ENCODE peak calls at places on chromosomes 2 and 18, in eight cellular contexts. B is GM12878, Q is body of pancreas, N is breast epithelium, F is ovary, S is IMR-90, J is prostate gland, C is spleen. T is an unnamed sample.
A peak's percentile ranks its signal among the peaks of the same experiment; 100 is the strongest.

GRCh38 chr18:55510809-55511208 is 77.2 kb downstream of the TCF4 start:
- DNase-seq in B (no peak), Q (no peak), N (no peak), F (no peak), S (peak; percentile 92), J (no peak), C (no peak), T (no peak)

GRCh38 chr2:234249873-234250272 is 199.4 kb downstream of the SPP2 start:
- DNase-seq in B (no peak), Q (no peak), N (peak; percentile 83), F (no peak), S (peak; percentile 48), J (peak; percentile 56), C (no peak), T (no peak)

GRCh38 chr2:218008060-218009040 is 5.6 kb upstream of the TNS1 start:
- DNase-seq in B (no peak), Q (no peak), N (no peak), F (no peak), S (peak; percentile 79), J (no peak), C (no peak), T (no peak)

GRCh38 chr2:46445561-46445960 is 33.8 kb upstream of the TMEM247 start:
- DNase-seq in B (no peak), Q (no peak), N (no peak), F (no peak), S (no peak), J (no peak), C (no peak), T (no peak)

GRCh38 chr2:103008586-103008985 is 246.8 kb downstream of the TMEM182 start:
- DNase-seq in B (no peak), Q (no peak), N (no peak), F (no peak), S (no peak), J (no peak), C (no peak), T (no peak)

GRCh38 chr2:20488782-20489181 is 41.9 kb downstream of the RHOB start:
- DNase-seq in B (no peak), Q (no peak), N (no peak), F (no peak), S (no peak), J (no peak), C (no peak), T (no peak)

GRCh38 chr2:14756981-14757657 is 124.6 kb downstream of the LRATD1 start:
- DNase-seq in B (no peak), Q (no peak), N (no peak), F (no peak), S (peak; percentile 85), J (no peak), C (no peak), T (no peak)

GRCh38 chr2:43220229-43220981 is 6.0 kb downstream of the ZFP36L2 start:
- DNase-seq in B (no peak), Q (no peak), N (no peak), F (no peak), S (peak; percentile 42), J (no peak), C (peak; percentile 23), T (no peak)

GRCh38 chr2:233273120-233273519 is 21.6 kb downstream of the ATG16L1 start:
- DNase-seq in B (no peak), Q (no peak), N (no peak), F (no peak), S (no peak), J (no peak), C (no peak), T (peak; percentile 8)

GRCh38 chr2:8761529-8762164 is 75.8 kb downstream of the KIDINS220 start:
- DNase-seq in B (peak; percentile 35), Q (no peak), N (no peak), F (no peak), S (peak; percentile 60), J (no peak), C (no peak), T (no peak)

GRCh38 chr2:86284401-86284841 is 53.0 kb downstream of the REEP1 start:
- DNase-seq in B (no peak), Q (peak; percentile 46), N (no peak), F (no peak), S (no peak), J (no peak), C (no peak), T (no peak)
- H3K27ac ChIP-seq in B (no peak overlapping the region), Q (no peak overlapping the region), N (no peak overlapping the region), F (no peak overlapping the region), S (no peak overlapping the region), J (no peak overlapping the region), C (peak overlapping the region; percentile 29), T (no peak overlapping the region)

GRCh38 chr2:177165731-177166711 is 46.6 kb upstream of the HNRNPA3 start:
- DNase-seq in B (peak; percentile 81), Q (no peak), N (no peak), F (peak; percentile 36), S (peak; percentile 40), J (no peak), C (no peak), T (peak; percentile 54)
- H3K4me1 ChIP-seq in B (peaks cover 28% of the 10 kb centered on the region), Q (peaks cover 27% of the 10 kb centered on the region), N (no peaks in the 10 kb centered on the region), F (peaks cover 3% of the 10 kb centered on the region), S (peaks cover 16% of the 10 kb centered on the region), J (no peaks in the 10 kb centered on the region), C (peaks cover 35% of the 10 kb centered on the region), T (no peaks in the 10 kb centered on the region)

GRCh38 chr2:112273349-112273748 is 2.0 kb upstream of the ZC3H6 start:
- DNase-seq in B (no peak), Q (no peak), N (no peak), F (no peak), S (no peak), J (no peak), C (no peak), T (no peak)

GRCh38 chr2:112276954-112277353 is 1.6 kb downstream of the ZC3H6 start:
- DNase-seq in B (no peak), Q (no peak), N (no peak), F (no peak), S (no peak), J (no peak), C (no peak), T (no peak)

GRCh38 chr2:112277591-112278220 is 2.3 kb downstream of the ZC3H6 start:
- DNase-seq in B (no peak), Q (no peak), N (no peak), F (no peak), S (no peak), J (no peak), C (no peak), T (no peak)

GRCh38 chr2:112275314-112275886 is at the start of gene ZC3H6:
- DNase-seq in B (peak; percentile 85), Q (peak; percentile 99), N (peak; percentile 98), F (peak; percentile 100), S (peak; percentile 98), J (peak; percentile 98), C (peak; percentile 100), T (peak; percentile 99)

DNA sequence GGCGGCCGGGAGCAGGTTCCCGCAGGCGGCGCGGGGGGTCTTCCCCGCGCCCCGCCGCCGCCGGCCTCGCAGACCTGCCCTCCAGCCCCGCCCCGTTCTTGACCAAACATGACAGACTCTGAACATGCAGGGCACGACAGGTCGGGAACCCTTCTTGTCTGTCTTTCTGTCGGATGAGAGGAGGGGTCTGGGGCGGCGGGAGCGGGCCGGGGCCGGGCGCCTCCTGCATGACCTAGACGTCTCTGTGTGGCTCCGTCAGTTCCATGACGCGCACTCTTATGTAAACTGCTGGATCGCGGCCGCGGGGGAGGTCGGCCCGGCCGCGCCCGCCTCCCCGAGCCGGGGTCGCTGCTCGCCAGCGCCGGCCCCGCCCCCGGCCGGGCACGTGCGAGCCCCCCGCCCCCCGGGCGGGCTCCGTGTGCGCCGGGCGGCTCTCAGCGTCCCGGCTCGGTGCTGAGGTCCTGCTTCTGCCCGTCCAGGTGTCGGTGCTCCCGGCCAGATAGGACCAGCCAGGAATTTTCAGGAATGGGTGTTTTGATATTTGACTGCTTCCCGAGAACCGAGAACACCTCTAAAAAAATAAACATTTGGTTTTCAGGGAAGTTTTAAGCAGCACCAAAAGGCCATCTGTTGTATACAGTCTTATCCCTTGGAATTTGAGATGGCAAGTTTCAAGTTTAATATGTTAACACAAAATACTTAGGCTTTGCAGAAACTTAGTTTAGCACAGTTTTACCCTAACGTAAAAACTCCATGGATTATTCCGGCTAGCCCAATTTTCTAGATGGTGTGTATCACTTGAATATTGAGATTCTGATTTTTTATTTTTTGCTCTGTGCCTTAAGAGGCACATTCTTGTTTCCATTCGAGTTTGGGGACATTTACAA is 733 bp downstream of the ZC3H6 start:
- DNase-seq in B (no peak), Q (peak; percentile 92), N (peak; percentile 83), F (peak; percentile 93), S (peak; percentile 87), J (peak; percentile 86), C (peak; percentile 94), T (peak; percentile 86)
- TF ChIP-seq POLR2A in B (peak; percentile 57), Q (peak; percentile 86), N (peak; percentile 18), F (peak; percentile 48), S (peak; percentile 65), J (peak; percentile 80), C (peak; percentile 87), T (peak; percentile 41)

DNA sequence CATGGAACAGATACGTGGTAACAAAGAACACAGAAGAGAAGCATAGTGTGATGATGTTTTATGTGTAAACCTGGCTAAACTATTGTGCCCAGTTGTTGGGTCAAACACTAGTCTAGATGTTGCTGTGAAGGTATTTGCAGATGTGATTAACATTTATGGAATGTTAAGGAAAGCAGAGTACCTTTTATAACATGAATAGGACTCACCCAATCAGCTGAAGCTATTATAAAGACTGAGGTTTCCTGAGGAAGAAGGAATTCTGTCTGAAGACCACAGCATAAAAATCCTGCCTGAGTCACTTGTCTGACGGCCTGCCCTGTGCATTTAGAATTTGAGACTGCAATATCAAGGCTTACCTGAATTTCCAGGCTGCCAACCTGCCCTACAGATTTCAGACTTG is 253.1 kb downstream of the DYM start:
- DNase-seq in B (no peak), Q (no peak), N (no peak), F (no peak), S (peak; percentile 54), J (no peak), C (no peak), T (no peak)
- H3K27ac ChIP-seq in B (no peak overlapping the region), Q (no peak overlapping the region), N (no peak overlapping the region), F (no peak overlapping the region), S (no peak overlapping the region), J (no peak overlapping the region), C (no peak overlapping the region), T (no peak overlapping the region)

GRCh38 chr2:240451791-240452470 is 16.5 kb downstream of the GPC1 start:
- DNase-seq in B (no peak), Q (no peak), N (no peak), F (no peak), S (no peak), J (no peak), C (peak; percentile 62), T (no peak)
- H3K4me1 ChIP-seq in B (no peaks in the 10 kb centered on the region), Q (peaks cover 31% of the 10 kb centered on the region), N (peaks cover 13% of the 10 kb centered on the region), F (peaks cover 19% of the 10 kb centered on the region), S (peaks cover 25% of the 10 kb centered on the region), J (peaks cover 29% of the 10 kb centered on the region), C (peaks cover 56% of the 10 kb centered on the region), T (peaks cover 21% of the 10 kb centered on the region)

GRCh38 chr18:9928646-9929259 is 14.9 kb downstream of the VAPA start:
- DNase-seq in B (no peak), Q (no peak), N (no peak), F (no peak), S (no peak), J (no peak), C (no peak), T (no peak)
- TF ChIP-seq POLR2A in B (no peak), Q (no peak), N (no peak), F (no peak), S (no peak), J (no peak), C (no peak), T (no peak)